ENCODE peak calls at places on chromosome 20, in eight cellular contexts. Y is islet precursor cell, H is lower lobe of right lung, L is Peyer's patch, T is left colon, F is GOT3, G is ACHN, I is NCI-H524. U is an unnamed sample.

GRCh38 chr20:49045440-49046086 is 549 bp upstream of the CSE1L start:
- DNase-seq in F (no peak), Y (no peak), H (peak), T (peak), G (no peak), L (no peak), I (peak), U (peak)

GRCh38 chr20:7031222-7031621 is 263.7 kb downstream of the BMP2 start:
- DNase-seq in H (no peak), Y (no peak), G (peak), I (peak), L (no peak), F (no peak), T (peak), U (no peak)

GRCh38 chr20:3209023-3209945 is at the start of gene ITPA:
- DNase-seq in T (peak), G (peak), H (peak), Y (peak), F (no peak), L (peak), I (peak), U (no peak)

GRCh38 chr20:10784337-10785183 is 110.8 kb upstream of the JAG1 start:
- DNase-seq in I (no peak), T (no peak), Y (no peak), H (no peak), L (no peak), F (no peak), G (no peak), U (no peak)

GRCh38 chr20:50242863-50243609 is 52.4 kb downstream of the CEBPB start:
- DNase-seq in F (no peak), H (no peak), G (no peak), L (no peak), Y (no peak), T (peak), I (no peak), U (no peak)

GRCh38 chr20:30484009-30484748 is 773.3 kb upstream of the DEFB115 start:
- DNase-seq in G (no peak), Y (no peak), T (no peak), H (no peak), F (no peak), L (no peak), I (no peak), U (no peak)

GRCh38 chr20:44743916-44744655 is 1.6 kb upstream of the KCNK15 start:
- DNase-seq in G (no peak), L (no peak), I (peak), Y (no peak), F (no peak), T (no peak), H (no peak), U (no peak)

GRCh38 chr20:14538433-14538832 is 201.0 kb upstream of the FLRT3 start:
- DNase-seq in H (no peak), G (no peak), F (no peak), L (no peak), T (no peak), I (no peak), Y (no peak), U (no peak)

GRCh38 chr20:5918856-5919633 is 31.3 kb downstream of the TRMT6 start:
- DNase-seq in G (peak), L (no peak), I (no peak), T (no peak), H (no peak), F (no peak), Y (peak), U (no peak)

GRCh38 chr20:57040924-57041323 is 225.5 kb downstream of the BMP7 start:
- DNase-seq in H (no peak), T (no peak), G (no peak), Y (no peak), L (no peak), F (no peak), I (no peak), U (peak)

GRCh38 chr20:34951252-34951651 is 4.4 kb downstream of the GSS start:
- DNase-seq in H (no peak), F (no peak), T (no peak), I (no peak), Y (no peak), L (no peak), G (no peak), U (no peak)

GRCh38 chr20:23126281-23127061 is 40.3 kb upstream of the CD93 start:
- DNase-seq in H (no peak), I (no peak), G (no peak), T (no peak), F (no peak), L (peak), Y (no peak), U (peak)

GRCh38 chr20:6579417-6579816 is 188.1 kb upstream of the BMP2 start:
- DNase-seq in I (no peak), Y (no peak), L (no peak), H (no peak), F (no peak), G (no peak), T (no peak), U (no peak)

GRCh38 chr20:22423190-22423832 is 161.1 kb downstream of the FOXA2 start:
- DNase-seq in L (no peak), H (no peak), I (no peak), Y (no peak), T (no peak), F (no peak), G (no peak), U (no peak)

GRCh38 chr20:4074877-4075455 is 59.6 kb upstream of the RNF24 start:
- DNase-seq in F (no peak), I (no peak), L (no peak), H (no peak), T (no peak), Y (peak), G (no peak), U (no peak)

GRCh38 chr20:8735014-8735413 is 333.9 kb upstream of the PLCB4 start:
- DNase-seq in Y (no peak), H (no peak), T (no peak), F (no peak), I (no peak), G (no peak), L (no peak), U (no peak)

GRCh38 chr20:371755-372542 is 8.6 kb upstream of the TRIB3 start:
- DNase-seq in L (no peak), I (no peak), H (peak), G (peak), Y (peak), F (no peak), T (peak), U (peak)

GRCh38 chr20:23823621-23824324 is 2.8 kb downstream of the CST2 start:
- DNase-seq in T (no peak), F (no peak), I (no peak), Y (no peak), H (no peak), G (no peak), L (no peak), U (no peak)